ENCODE peak calls at places on chromosomes 13 and 19, in five cellular contexts. D is heart right ventricle; U is body of pancreas; W is PC-3; B is CD8-positive, alpha-beta T cell. J is an unnamed sample. For H3K4me1, the result is how much of the 10 kb centered on the place peaks cover.

GRCh38 chr13:27374126-27374613 is 50.2 kb upstream of the GTF3A start:
- DNase-seq in W (peak), B (no peak), U (peak), D (no peak), J (no peak)

GRCh38 chr13:36965767-36966166 is 33.4 kb downstream of the ALG5 start:
- DNase-seq in U (no peak), B (no peak), D (no peak), W (peak), J (no peak)

GRCh38 chr13:40060318-40061007 is 405.0 kb downstream of the COG6 start:
- DNase-seq in B (no peak), U (peak), W (peak), D (peak), J (peak)

GRCh38 chr19:4089400-4089908 is 22.8 kb upstream of the ZBTB7A start:
- DNase-seq in W (no peak), B (peak), U (no peak), D (no peak), J (no peak)

GRCh38 chr13:36026556-36026955 is 104.6 kb downstream of the DCLK1 start:
- DNase-seq in U (no peak), B (no peak), W (no peak), D (no peak), J (no peak)

GRCh38 chr13:40445557-40445990 is 220.9 kb downstream of the FOXO1 start:
- DNase-seq in B (no peak), W (peak), U (peak), D (peak), J (peak)

GRCh38 chr13:22126433-22127021 is 455.7 kb downstream of the FGF9 start:
- DNase-seq in B (no peak), W (no peak), D (no peak), U (no peak), J (no peak)

GRCh38 chr19:15418112-15418587 is 638 bp downstream of the AKAP8L start:
- DNase-seq in W (peak), B (no peak), D (no peak), U (peak), J (peak)

GRCh38 chr13:112032186-112032835 is 34.6 kb upstream of the SOX1 start:
- DNase-seq in D (no peak), B (no peak), U (peak), W (peak), J (no peak)

GRCh38 chr13:112146073-112146360 is 79.1 kb downstream of the SOX1 start:
- DNase-seq in W (no peak), B (no peak), D (no peak), U (no peak), J (no peak)

GRCh38 chr13:111282425-111282824 is 38.0 kb upstream of the TEX29 start:
- DNase-seq in W (no peak), D (no peak), B (no peak), U (peak), J (no peak)

GRCh38 chr19:50889638-50890037 is 16.4 kb downstream of the KLK2 start:
- DNase-seq in W (peak), B (no peak), U (no peak), D (no peak), J (no peak)

GRCh38 chr13:66875264-66875663 is 354.9 kb downstream of the PCDH9 start:
- DNase-seq in D (no peak), W (no peak), B (no peak), U (no peak), J (no peak)

GRCh38 chr19:53876651-53877224 is 5.3 kb upstream of the PRKCG start:
- DNase-seq in D (no peak), W (no peak), U (no peak), B (no peak), J (no peak)

GRCh38 chr13:33490461-33491327 is 205.1 kb upstream of the STARD13 start:
- DNase-seq in W (no peak), D (no peak), U (no peak), B (no peak), J (no peak)

GRCh38 chr13:49419292-49419691 is 24.6 kb downstream of the CAB39L start:
- DNase-seq in W (no peak), B (no peak), D (no peak), U (no peak), J (no peak)

DNA sequence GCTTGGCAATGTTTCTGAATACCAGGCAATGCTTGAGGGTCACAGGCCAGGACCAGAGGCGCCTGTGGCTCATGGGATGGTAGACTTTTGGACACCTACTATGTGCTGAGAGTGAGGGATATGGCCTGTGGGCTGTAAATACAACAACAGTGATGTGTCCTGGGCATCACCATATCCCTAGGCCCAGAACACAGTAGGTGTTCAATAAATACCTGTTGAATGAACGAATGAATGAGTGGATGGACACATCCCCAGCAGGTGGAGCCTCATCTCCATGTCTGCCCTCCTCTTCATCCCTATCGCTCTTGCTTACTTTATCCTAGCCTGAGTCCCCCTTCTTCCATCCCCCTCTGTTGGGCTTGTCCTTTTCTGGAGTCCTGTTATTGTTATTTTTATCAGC is 16.5 kb upstream of the NANOS2 start:
- DNase-seq in W (no peak), D (no peak), U (no peak), B (no peak), J (no peak)
- TF ChIP-seq CTCF in W (no peak), D (no peak), U (no peak), B (no peak), J (peak)

GRCh38 chr13:57270493-57270892 is 103.5 kb downstream of the PRR20E start:
- DNase-seq in D (no peak), U (no peak), W (no peak), B (no peak), J (no peak)
- H3K4me1 ChIP-seq in D (under half), U (under half), W (under half), B (under half), J (under half)

DNA sequence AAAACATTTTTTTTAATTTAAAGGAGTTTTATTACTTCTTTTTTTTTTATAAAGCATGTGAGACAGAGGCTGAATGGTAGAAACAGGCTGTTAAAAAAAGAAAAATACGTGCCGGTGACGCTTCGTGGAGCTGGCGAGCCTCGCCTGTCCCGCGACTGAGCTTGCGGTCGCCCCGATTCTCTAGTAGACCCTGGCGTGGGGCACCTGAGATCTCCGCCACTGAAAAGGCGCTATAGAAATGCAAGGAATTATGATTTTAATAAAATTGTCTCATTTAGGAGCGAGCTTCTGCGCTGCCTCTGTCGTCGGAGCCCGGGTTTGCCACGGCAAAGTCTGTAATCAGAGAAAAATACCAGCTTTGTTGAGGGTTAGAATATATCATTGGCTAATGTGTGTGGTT is 18.4 kb downstream of the NFIX start:
- DNase-seq in W (peak), D (no peak), B (no peak), U (no peak), J (no peak)
- TF ChIP-seq CTCF in W (no peak), D (no peak), B (no peak), U (no peak), J (no peak)

GRCh38 chr19:42132851-42133528 is 744 bp upstream of the POU2F2 start:
- DNase-seq in U (peak), W (peak), D (peak), B (peak), J (peak)

GRCh38 chr19:42130254-42130573 is 2.0 kb downstream of the POU2F2 start:
- DNase-seq in W (no peak), U (no peak), B (no peak), D (no peak), J (no peak)

GRCh38 chr19:42131149-42132029 is 857 bp downstream of the POU2F2 start:
- DNase-seq in W (no peak), B (no peak), D (no peak), U (no peak), J (no peak)

GRCh38 chr19:42129399-42130253 is 2.6 kb downstream of the POU2F2 start:
- DNase-seq in B (no peak), W (no peak), D (peak), U (no peak), J (peak)

DNA sequence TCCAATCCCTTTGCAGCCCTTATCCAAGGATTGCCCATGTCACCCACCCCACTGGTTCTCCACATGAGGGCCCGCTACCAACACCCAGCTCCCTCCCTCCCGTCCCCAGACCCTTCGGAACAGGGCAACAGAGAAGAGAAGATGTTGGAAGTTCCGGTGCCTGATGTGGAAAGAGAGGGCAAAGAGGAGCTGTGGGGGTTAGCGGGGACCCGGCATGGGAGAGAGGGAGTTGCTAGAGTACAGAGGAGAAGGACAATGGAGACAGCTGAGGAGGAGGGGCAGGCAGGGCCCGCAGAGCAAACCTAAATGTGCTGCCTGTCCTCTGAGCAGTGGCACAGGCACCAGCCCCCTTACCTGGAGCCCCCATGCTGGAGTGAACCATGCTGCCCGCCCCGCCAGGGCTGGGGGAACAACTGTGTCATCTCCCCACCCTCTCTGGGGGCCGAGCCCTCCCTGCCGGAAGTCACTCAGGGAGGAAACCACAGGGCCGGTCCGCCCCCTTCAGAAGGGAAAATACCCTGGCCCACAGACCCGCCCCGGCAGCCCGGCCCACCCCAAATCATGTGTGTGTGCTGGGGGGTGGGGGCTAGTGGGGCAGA is at the start of gene POU2F2:
- DNase-seq in D (peak), W (no peak), B (peak), U (no peak), J (no peak)
- H3K4me1 ChIP-seq in D (under half), W (under half), B (half or more), U (under half), J (under half)

GRCh38 chr19:32138416-32138815 is 207.0 kb upstream of the ZNF507 start:
- DNase-seq in U (no peak), B (no peak), D (no peak), W (no peak), J (no peak)
- TF ChIP-seq CTCF in U (no peak), B (no peak), D (no peak), W (no peak), J (peak)

J was measured in BE2C.